ENCODE peak calls at places on chromosomes 13 and 19, in nine cellular contexts. One of them, this sample, is unnamed.

GRCh38 chr19:294819-295686 is 3.9 kb upstream of the PLPP2 start:
- DNase-seq in sciatic nerve: no peak
- DNase-seq in substantia nigra: no peak
- DNase-seq in C1 segment of cervical spinal cord: peak
- DNase-seq in fibroblast of lung: no peak
- DNase-seq in NCI-H345: peak
- DNase-seq in stimulated activated effector memory CD8-positive, alpha-beta T cell treated with anti-CD3 and anti-CD28 coated beads, Interleukin-12 subunit alpha, Interleukin-12 subunit beta, amount 100 ng/mL, for 72 hours: peak
- DNase-seq in psoas muscle: peak
- DNase-seq in T-helper 17 cell: peak
- DNase-seq in this sample: no peak

GRCh38 chr13:51220706-51221105 is 1.5 kb upstream of the FAM124A start:
- DNase-seq in sciatic nerve: no peak
- DNase-seq in substantia nigra: no peak
- DNase-seq in C1 segment of cervical spinal cord: no peak
- DNase-seq in fibroblast of lung: peak
- DNase-seq in NCI-H345: no peak
- DNase-seq in stimulated activated effector memory CD8-positive, alpha-beta T cell treated with anti-CD3 and anti-CD28 coated beads, Interleukin-12 subunit alpha, Interleukin-12 subunit beta, amount 100 ng/mL, for 72 hours: no peak
- DNase-seq in psoas muscle: no peak
- DNase-seq in T-helper 17 cell: no peak
- DNase-seq in this sample: no peak

GRCh38 chr13:110183925-110184324 is 123.0 kb downstream of the COL4A1 start:
- DNase-seq in sciatic nerve: no peak
- DNase-seq in substantia nigra: no peak
- DNase-seq in C1 segment of cervical spinal cord: no peak
- DNase-seq in fibroblast of lung: peak
- DNase-seq in NCI-H345: no peak
- DNase-seq in stimulated activated effector memory CD8-positive, alpha-beta T cell treated with anti-CD3 and anti-CD28 coated beads, Interleukin-12 subunit alpha, Interleukin-12 subunit beta, amount 100 ng/mL, for 72 hours: no peak
- DNase-seq in psoas muscle: no peak
- DNase-seq in T-helper 17 cell: no peak
- DNase-seq in this sample: no peak

GRCh38 chr19:45164577-45165335 is 4.0 kb upstream of the NKPD1 start:
- DNase-seq in sciatic nerve: no peak
- DNase-seq in substantia nigra: no peak
- DNase-seq in C1 segment of cervical spinal cord: no peak
- DNase-seq in fibroblast of lung: peak
- DNase-seq in NCI-H345: no peak
- DNase-seq in stimulated activated effector memory CD8-positive, alpha-beta T cell treated with anti-CD3 and anti-CD28 coated beads, Interleukin-12 subunit alpha, Interleukin-12 subunit beta, amount 100 ng/mL, for 72 hours: peak
- DNase-seq in psoas muscle: no peak
- DNase-seq in T-helper 17 cell: peak
- DNase-seq in this sample: no peak

GRCh38 chr13:51557875-51558604 is 26.2 kb upstream of the WDFY2 start:
- DNase-seq in sciatic nerve: no peak
- DNase-seq in substantia nigra: no peak
- DNase-seq in C1 segment of cervical spinal cord: no peak
- DNase-seq in fibroblast of lung: peak
- DNase-seq in NCI-H345: no peak
- DNase-seq in stimulated activated effector memory CD8-positive, alpha-beta T cell treated with anti-CD3 and anti-CD28 coated beads, Interleukin-12 subunit alpha, Interleukin-12 subunit beta, amount 100 ng/mL, for 72 hours: no peak
- DNase-seq in psoas muscle: no peak
- DNase-seq in T-helper 17 cell: no peak
- DNase-seq in this sample: no peak

GRCh38 chr13:30113531-30113930 is 193.8 kb downstream of the KATNAL1 start:
- DNase-seq in sciatic nerve: no peak
- DNase-seq in substantia nigra: no peak
- DNase-seq in C1 segment of cervical spinal cord: no peak
- DNase-seq in fibroblast of lung: no peak
- DNase-seq in NCI-H345: no peak
- DNase-seq in stimulated activated effector memory CD8-positive, alpha-beta T cell treated with anti-CD3 and anti-CD28 coated beads, Interleukin-12 subunit alpha, Interleukin-12 subunit beta, amount 100 ng/mL, for 72 hours: no peak
- DNase-seq in psoas muscle: no peak
- DNase-seq in T-helper 17 cell: no peak
- DNase-seq in this sample: no peak

GRCh38 chr19:10805075-10805757 is 30.8 kb downstream of the TMED1 start:
- DNase-seq in sciatic nerve: no peak
- DNase-seq in substantia nigra: no peak
- DNase-seq in C1 segment of cervical spinal cord: no peak
- DNase-seq in fibroblast of lung: no peak
- DNase-seq in NCI-H345: no peak
- DNase-seq in stimulated activated effector memory CD8-positive, alpha-beta T cell treated with anti-CD3 and anti-CD28 coated beads, Interleukin-12 subunit alpha, Interleukin-12 subunit beta, amount 100 ng/mL, for 72 hours: no peak
- DNase-seq in psoas muscle: no peak
- DNase-seq in T-helper 17 cell: no peak
- DNase-seq in this sample: no peak

GRCh38 chr19:15101479-15102082 is 5.6 kb upstream of the SYDE1 start:
- DNase-seq in sciatic nerve: no peak
- DNase-seq in substantia nigra: no peak
- DNase-seq in C1 segment of cervical spinal cord: no peak
- DNase-seq in fibroblast of lung: peak
- DNase-seq in NCI-H345: no peak
- DNase-seq in stimulated activated effector memory CD8-positive, alpha-beta T cell treated with anti-CD3 and anti-CD28 coated beads, Interleukin-12 subunit alpha, Interleukin-12 subunit beta, amount 100 ng/mL, for 72 hours: peak
- DNase-seq in psoas muscle: no peak
- DNase-seq in T-helper 17 cell: peak
- DNase-seq in this sample: no peak

GRCh38 chr19:991174-991931 is 7.2 kb downstream of the WDR18 start:
- DNase-seq in sciatic nerve: no peak
- DNase-seq in substantia nigra: no peak
- DNase-seq in C1 segment of cervical spinal cord: no peak
- DNase-seq in fibroblast of lung: peak
- DNase-seq in NCI-H345: no peak
- DNase-seq in stimulated activated effector memory CD8-positive, alpha-beta T cell treated with anti-CD3 and anti-CD28 coated beads, Interleukin-12 subunit alpha, Interleukin-12 subunit beta, amount 100 ng/mL, for 72 hours: peak
- DNase-seq in psoas muscle: peak
- DNase-seq in T-helper 17 cell: peak
- DNase-seq in this sample: no peak

GRCh38 chr13:75959861-75960481 is 323.8 kb downstream of the LMO7 start:
- DNase-seq in sciatic nerve: no peak
- DNase-seq in substantia nigra: no peak
- DNase-seq in C1 segment of cervical spinal cord: no peak
- DNase-seq in fibroblast of lung: no peak
- DNase-seq in NCI-H345: peak
- DNase-seq in stimulated activated effector memory CD8-positive, alpha-beta T cell treated with anti-CD3 and anti-CD28 coated beads, Interleukin-12 subunit alpha, Interleukin-12 subunit beta, amount 100 ng/mL, for 72 hours: no peak
- DNase-seq in psoas muscle: no peak
- DNase-seq in T-helper 17 cell: no peak
- DNase-seq in this sample: no peak

GRCh38 chr13:110233682-110234280 is 73.2 kb downstream of the COL4A1 start:
- DNase-seq in sciatic nerve: no peak
- DNase-seq in substantia nigra: no peak
- DNase-seq in C1 segment of cervical spinal cord: no peak
- DNase-seq in fibroblast of lung: no peak
- DNase-seq in NCI-H345: no peak
- DNase-seq in stimulated activated effector memory CD8-positive, alpha-beta T cell treated with anti-CD3 and anti-CD28 coated beads, Interleukin-12 subunit alpha, Interleukin-12 subunit beta, amount 100 ng/mL, for 72 hours: no peak
- DNase-seq in psoas muscle: peak
- DNase-seq in T-helper 17 cell: no peak
- DNase-seq in this sample: peak

GRCh38 chr19:49058592-49058991 is 1.0 kb upstream of the CGB7 start:
- DNase-seq in sciatic nerve: no peak
- DNase-seq in substantia nigra: no peak
- DNase-seq in C1 segment of cervical spinal cord: no peak
- DNase-seq in fibroblast of lung: peak
- DNase-seq in NCI-H345: no peak
- DNase-seq in stimulated activated effector memory CD8-positive, alpha-beta T cell treated with anti-CD3 and anti-CD28 coated beads, Interleukin-12 subunit alpha, Interleukin-12 subunit beta, amount 100 ng/mL, for 72 hours: no peak
- DNase-seq in psoas muscle: peak
- DNase-seq in T-helper 17 cell: no peak
- DNase-seq in this sample: no peak

GRCh38 chr19:9671654-9672053 is 3.2 kb downstream of the ZNF562 start:
- DNase-seq in sciatic nerve: no peak
- DNase-seq in substantia nigra: no peak
- DNase-seq in C1 segment of cervical spinal cord: no peak
- DNase-seq in fibroblast of lung: no peak
- DNase-seq in NCI-H345: no peak
- DNase-seq in stimulated activated effector memory CD8-positive, alpha-beta T cell treated with anti-CD3 and anti-CD28 coated beads, Interleukin-12 subunit alpha, Interleukin-12 subunit beta, amount 100 ng/mL, for 72 hours: no peak
- DNase-seq in psoas muscle: no peak
- DNase-seq in T-helper 17 cell: no peak
- DNase-seq in this sample: no peak

GRCh38 chr13:101623469-101624209 is 171.2 kb downstream of the ITGBL1 start:
- DNase-seq in sciatic nerve: no peak
- DNase-seq in substantia nigra: no peak
- DNase-seq in C1 segment of cervical spinal cord: no peak
- DNase-seq in fibroblast of lung: peak
- DNase-seq in NCI-H345: no peak
- DNase-seq in stimulated activated effector memory CD8-positive, alpha-beta T cell treated with anti-CD3 and anti-CD28 coated beads, Interleukin-12 subunit alpha, Interleukin-12 subunit beta, amount 100 ng/mL, for 72 hours: no peak
- DNase-seq in psoas muscle: no peak
- DNase-seq in T-helper 17 cell: no peak
- DNase-seq in this sample: no peak

GRCh38 chr19:17671906-17672305 is 16.2 kb downstream of the UNC13A start:
- DNase-seq in sciatic nerve: no peak
- DNase-seq in substantia nigra: no peak
- DNase-seq in C1 segment of cervical spinal cord: no peak
- DNase-seq in fibroblast of lung: peak
- DNase-seq in NCI-H345: no peak
- DNase-seq in stimulated activated effector memory CD8-positive, alpha-beta T cell treated with anti-CD3 and anti-CD28 coated beads, Interleukin-12 subunit alpha, Interleukin-12 subunit beta, amount 100 ng/mL, for 72 hours: no peak
- DNase-seq in psoas muscle: no peak
- DNase-seq in T-helper 17 cell: no peak
- DNase-seq in this sample: no peak

GRCh38 chr19:1133471-1133929 is 29.7 kb downstream of the GPX4 start:
- DNase-seq in sciatic nerve: no peak
- DNase-seq in substantia nigra: no peak
- DNase-seq in C1 segment of cervical spinal cord: no peak
- DNase-seq in fibroblast of lung: no peak
- DNase-seq in NCI-H345: no peak
- DNase-seq in stimulated activated effector memory CD8-positive, alpha-beta T cell treated with anti-CD3 and anti-CD28 coated beads, Interleukin-12 subunit alpha, Interleukin-12 subunit beta, amount 100 ng/mL, for 72 hours: peak
- DNase-seq in psoas muscle: no peak
- DNase-seq in T-helper 17 cell: peak
- DNase-seq in this sample: no peak

GRCh38 chr19:10655457-10656312 is 1.5 kb downstream of the ILF3 start:
- DNase-seq in sciatic nerve: no peak
- DNase-seq in substantia nigra: no peak
- DNase-seq in C1 segment of cervical spinal cord: peak
- DNase-seq in fibroblast of lung: peak
- DNase-seq in NCI-H345: peak
- DNase-seq in stimulated activated effector memory CD8-positive, alpha-beta T cell treated with anti-CD3 and anti-CD28 coated beads, Interleukin-12 subunit alpha, Interleukin-12 subunit beta, amount 100 ng/mL, for 72 hours: no peak
- DNase-seq in psoas muscle: no peak
- DNase-seq in T-helper 17 cell: no peak
- DNase-seq in this sample: no peak

GRCh38 chr19:18763674-18764590 is 27.2 kb downstream of the COMP start:
- DNase-seq in sciatic nerve: no peak
- DNase-seq in substantia nigra: no peak
- DNase-seq in C1 segment of cervical spinal cord: no peak
- DNase-seq in fibroblast of lung: peak
- DNase-seq in NCI-H345: no peak
- DNase-seq in stimulated activated effector memory CD8-positive, alpha-beta T cell treated with anti-CD3 and anti-CD28 coated beads, Interleukin-12 subunit alpha, Interleukin-12 subunit beta, amount 100 ng/mL, for 72 hours: no peak
- DNase-seq in psoas muscle: peak
- DNase-seq in T-helper 17 cell: no peak
- DNase-seq in this sample: no peak

GRCh38 chr19:13842294-13843103 is 34.4 kb upstream of the NANOS3 start:
- DNase-seq in sciatic nerve: peak
- DNase-seq in substantia nigra: peak
- DNase-seq in C1 segment of cervical spinal cord: peak
- DNase-seq in fibroblast of lung: peak
- DNase-seq in NCI-H345: no peak
- DNase-seq in stimulated activated effector memory CD8-positive, alpha-beta T cell treated with anti-CD3 and anti-CD28 coated beads, Interleukin-12 subunit alpha, Interleukin-12 subunit beta, amount 100 ng/mL, for 72 hours: peak
- DNase-seq in psoas muscle: peak
- DNase-seq in T-helper 17 cell: peak
- DNase-seq in this sample: peak

GRCh38 chr19:51448745-51449093 is 9.5 kb downstream of the SIGLEC8 start:
- DNase-seq in sciatic nerve: no peak
- DNase-seq in substantia nigra: no peak
- DNase-seq in C1 segment of cervical spinal cord: no peak
- DNase-seq in fibroblast of lung: no peak
- DNase-seq in NCI-H345: no peak
- DNase-seq in stimulated activated effector memory CD8-positive, alpha-beta T cell treated with anti-CD3 and anti-CD28 coated beads, Interleukin-12 subunit alpha, Interleukin-12 subunit beta, amount 100 ng/mL, for 72 hours: no peak
- DNase-seq in psoas muscle: no peak
- DNase-seq in T-helper 17 cell: no peak
- DNase-seq in this sample: no peak

GRCh38 chr13:61029064-61029463 is 386.6 kb downstream of the PCDH20 start:
- DNase-seq in sciatic nerve: no peak
- DNase-seq in substantia nigra: no peak
- DNase-seq in C1 segment of cervical spinal cord: no peak
- DNase-seq in fibroblast of lung: no peak
- DNase-seq in NCI-H345: peak
- DNase-seq in stimulated activated effector memory CD8-positive, alpha-beta T cell treated with anti-CD3 and anti-CD28 coated beads, Interleukin-12 subunit alpha, Interleukin-12 subunit beta, amount 100 ng/mL, for 72 hours: no peak
- DNase-seq in psoas muscle: no peak
- DNase-seq in T-helper 17 cell: no peak
- DNase-seq in this sample: no peak

GRCh38 chr19:17846146-17846545 is 1.6 kb downstream of the JAK3 start:
- DNase-seq in sciatic nerve: no peak
- DNase-seq in substantia nigra: no peak
- DNase-seq in C1 segment of cervical spinal cord: no peak
- DNase-seq in fibroblast of lung: no peak
- DNase-seq in NCI-H345: no peak
- DNase-seq in stimulated activated effector memory CD8-positive, alpha-beta T cell treated with anti-CD3 and anti-CD28 coated beads, Interleukin-12 subunit alpha, Interleukin-12 subunit beta, amount 100 ng/mL, for 72 hours: no peak
- DNase-seq in psoas muscle: no peak
- DNase-seq in T-helper 17 cell: peak
- DNase-seq in this sample: no peak

GRCh38 chr19:48821633-48822032 is 10.8 kb upstream of the BCAT2 start:
- DNase-seq in sciatic nerve: no peak
- DNase-seq in substantia nigra: no peak
- DNase-seq in C1 segment of cervical spinal cord: no peak
- DNase-seq in fibroblast of lung: no peak
- DNase-seq in NCI-H345: no peak
- DNase-seq in stimulated activated effector memory CD8-positive, alpha-beta T cell treated with anti-CD3 and anti-CD28 coated beads, Interleukin-12 subunit alpha, Interleukin-12 subunit beta, amount 100 ng/mL, for 72 hours: no peak
- DNase-seq in psoas muscle: no peak
- DNase-seq in T-helper 17 cell: no peak
- DNase-seq in this sample: no peak

GRCh38 chr13:74132152-74132767 is 1.9 kb downstream of the KLF12 start:
- DNase-seq in sciatic nerve: no peak
- DNase-seq in substantia nigra: no peak
- DNase-seq in C1 segment of cervical spinal cord: no peak
- DNase-seq in fibroblast of lung: peak
- DNase-seq in NCI-H345: no peak
- DNase-seq in stimulated activated effector memory CD8-positive, alpha-beta T cell treated with anti-CD3 and anti-CD28 coated beads, Interleukin-12 subunit alpha, Interleukin-12 subunit beta, amount 100 ng/mL, for 72 hours: peak
- DNase-seq in psoas muscle: no peak
- DNase-seq in T-helper 17 cell: peak
- DNase-seq in this sample: no peak

GRCh38 chr13:38398810-38399493 is 49.3 kb downstream of the UFM1 start:
- DNase-seq in sciatic nerve: no peak
- DNase-seq in substantia nigra: no peak
- DNase-seq in C1 segment of cervical spinal cord: no peak
- DNase-seq in fibroblast of lung: peak
- DNase-seq in NCI-H345: no peak
- DNase-seq in stimulated activated effector memory CD8-positive, alpha-beta T cell treated with anti-CD3 and anti-CD28 coated beads, Interleukin-12 subunit alpha, Interleukin-12 subunit beta, amount 100 ng/mL, for 72 hours: no peak
- DNase-seq in psoas muscle: no peak
- DNase-seq in T-helper 17 cell: no peak
- DNase-seq in this sample: no peak

GRCh38 chr13:20227730-20228129 is 4.4 kb downstream of the GJB6 start:
- DNase-seq in sciatic nerve: no peak
- DNase-seq in substantia nigra: no peak
- DNase-seq in C1 segment of cervical spinal cord: no peak
- DNase-seq in fibroblast of lung: no peak
- DNase-seq in NCI-H345: no peak
- DNase-seq in stimulated activated effector memory CD8-positive, alpha-beta T cell treated with anti-CD3 and anti-CD28 coated beads, Interleukin-12 subunit alpha, Interleukin-12 subunit beta, amount 100 ng/mL, for 72 hours: no peak
- DNase-seq in psoas muscle: no peak
- DNase-seq in T-helper 17 cell: no peak
- DNase-seq in this sample: no peak